ENCODE peak calls at places on chromosomes 11 and 22, in four cellular contexts. Z is AG04450, K is heart right ventricle, J is transverse colon. F is an unnamed sample.

GRCh38 chr11:67438121-67438902 is 830 bp upstream of the PTPRCAP start:
- DNase-seq in Z (no peak), K (no peak), J (peak; percentile 76), F (peak; percentile 93)

GRCh38 chr11:108496643-108497256 is 1.4 kb downstream of the POGLUT3 start:
- DNase-seq in Z (no peak), K (no peak), J (no peak), F (no peak)

GRCh38 chr11:2426826-2427521 is 17.3 kb downstream of the TRPM5 start:
- DNase-seq in Z (no peak), K (peak; percentile 7), J (peak; percentile 76), F (no peak)

GRCh38 chr11:87423161-87423560 is 385.4 kb downstream of the TMEM135 start:
- DNase-seq in Z (no peak), K (no peak), J (no peak), F (no peak)

GRCh38 chr11:40337118-40337517 is 1122.3 kb downstream of the LRRC4C start:
- DNase-seq in Z (peak; percentile 3), K (no peak), J (no peak), F (no peak)

GRCh38 chr11:128663824-128664223 is 30.0 kb upstream of the FLI1 start:
- DNase-seq in Z (no peak), K (no peak), J (no peak), F (no peak)

GRCh38 chr11:78194490-78194889 is 5.8 kb downstream of the USP35 start:
- DNase-seq in Z (no peak), K (no peak), J (no peak), F (no peak)

GRCh38 chr11:88435405-88435804 is 97.9 kb upstream of the CTSC start:
- DNase-seq in Z (no peak), K (no peak), J (no peak), F (no peak)

GRCh38 chr11:120186799-120187591 is 23.8 kb upstream of the OAF start:
- DNase-seq in Z (no peak), K (no peak), J (peak; percentile 73), F (peak; percentile 35)

GRCh38 chr11:120945042-120945441 is 78.9 kb upstream of the TBCEL start:
- DNase-seq in Z (no peak), K (no peak), J (no peak), F (no peak)

GRCh38 chr11:46170797-46171196 is 49.5 kb upstream of the PHF21A start:
- DNase-seq in Z (no peak), K (no peak), J (no peak), F (no peak)

GRCh38 chr11:10640308-10640707 is 53.2 kb downstream of the IRAG1 start:
- DNase-seq in Z (no peak), K (no peak), J (no peak), F (no peak)

GRCh38 chr11:74550991-74551753 is 41.2 kb upstream of the POLD3 start:
- DNase-seq in Z (no peak), K (no peak), J (no peak), F (no peak)

GRCh38 chr22:32562916-32563315 is 88.3 kb downstream of the FBXO7 start:
- DNase-seq in Z (no peak), K (no peak), J (no peak), F (no peak)

GRCh38 chr11:86538223-86538548 is 134.2 kb downstream of the ME3 start:
- DNase-seq in Z (no peak), K (no peak), J (no peak), F (no peak)

GRCh38 chr22:17115927-17116326 is 5.2 kb downstream of the TMEM121B start:
- DNase-seq in Z (no peak), K (no peak), J (no peak), F (no peak)

GRCh38 chr11:62444271-62444833 is 25.5 kb downstream of the SCGB1A1 start:
- DNase-seq in Z (peak; percentile 38), K (peak; percentile 79), J (peak; percentile 65), F (peak; percentile 36)

GRCh38 chr11:119427279-119427678 is 4.3 kb upstream of the THY1 start:
- DNase-seq in Z (no peak), K (no peak), J (no peak), F (no peak)

GRCh38 chr11:102305352-102306047 is 11.8 kb upstream of the BIRC3 start:
- DNase-seq in Z (no peak), K (no peak), J (no peak), F (no peak)

GRCh38 chr11:85718991-85719807 is 33.2 kb upstream of the CCDC89 start:
- DNase-seq in Z (peak; percentile 97), K (peak; percentile 20), J (no peak), F (no peak)

GRCh38 chr22:46613606-46613997 is 6.6 kb upstream of the GRAMD4 start:
- DNase-seq in Z (no peak), K (no peak), J (peak; percentile 40), F (peak; percentile 64)

GRCh38 chr11:45333023-45333422 is 46.9 kb upstream of the SYT13 start:
- DNase-seq in Z (no peak), K (no peak), J (no peak), F (no peak)

GRCh38 chr11:8318536-8318935 is 54.9 kb upstream of the LMO1 start:
- DNase-seq in Z (no peak), K (no peak), J (no peak), F (peak; percentile 28)

GRCh38 chr11:10305262-10305963 is 540 bp downstream of the ADM start:
- DNase-seq in Z (no peak), K (peak; percentile 52), J (peak; percentile 51), F (peak; percentile 40)

GRCh38 chr11:92087916-92088537 is 136.6 kb upstream of the FAT3 start:
- DNase-seq in Z (no peak), K (no peak), J (no peak), F (no peak)

GRCh38 chr11:75311858-75312288 is 39.6 kb downstream of the ARRB1 start:
- DNase-seq in Z (no peak), K (peak; percentile 83), J (peak; percentile 82), F (no peak)

GRCh38 chr11:96221244-96222070 is 121.5 kb downstream of the MAML2 start:
- DNase-seq in Z (no peak), K (no peak), J (no peak), F (no peak)

GRCh38 chr11:66637557-66638176 is 836 bp upstream of the RBM4 start:
- DNase-seq in Z (no peak), K (no peak), J (no peak), F (no peak)

GRCh38 chr11:95192717-95193116 is 38.3 kb downstream of the SESN3 start:
- DNase-seq in Z (no peak), K (no peak), J (no peak), F (no peak)

GRCh38 chr11:115078461-115079438 is 400.4 kb downstream of the NXPE2 start:
- DNase-seq in Z (no peak), K (no peak), J (no peak), F (no peak)

GRCh38 chr11:6629573-6629891 is 10.3 kb upstream of the TPP1 start:
- DNase-seq in Z (no peak), K (no peak), J (no peak), F (no peak)

GRCh38 chr11:120273432-120273831 is 33.5 kb downstream of the POU2F3 start:
- DNase-seq in Z (no peak), K (no peak), J (no peak), F (no peak)

DNA sequence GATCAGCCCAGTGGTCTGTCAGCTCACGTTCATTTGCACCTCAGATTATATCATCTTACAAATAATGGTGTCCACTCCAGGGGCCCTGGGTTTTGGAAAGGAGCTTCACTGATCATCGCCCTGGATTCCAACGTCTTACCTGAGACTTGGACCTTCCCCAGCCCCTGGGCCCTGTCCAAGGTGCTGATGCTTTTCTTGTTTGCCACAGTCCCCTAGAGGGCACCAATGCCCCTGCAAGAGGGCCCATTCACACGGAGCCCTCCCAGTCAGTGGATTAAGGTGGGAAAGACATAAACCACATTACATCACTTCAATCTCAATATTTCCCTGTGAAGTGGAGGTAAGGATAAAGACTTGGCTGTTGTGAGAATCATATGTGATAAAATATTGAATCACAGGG is 167.2 kb downstream of the BUD13 start:
- DNase-seq in Z (no peak), K (no peak), J (peak; percentile 19), F (peak; percentile 65)
- TF ChIP-seq CTCF in Z (peak; percentile 34), K (no peak), J (peak; percentile 23), F (no peak)

DNA sequence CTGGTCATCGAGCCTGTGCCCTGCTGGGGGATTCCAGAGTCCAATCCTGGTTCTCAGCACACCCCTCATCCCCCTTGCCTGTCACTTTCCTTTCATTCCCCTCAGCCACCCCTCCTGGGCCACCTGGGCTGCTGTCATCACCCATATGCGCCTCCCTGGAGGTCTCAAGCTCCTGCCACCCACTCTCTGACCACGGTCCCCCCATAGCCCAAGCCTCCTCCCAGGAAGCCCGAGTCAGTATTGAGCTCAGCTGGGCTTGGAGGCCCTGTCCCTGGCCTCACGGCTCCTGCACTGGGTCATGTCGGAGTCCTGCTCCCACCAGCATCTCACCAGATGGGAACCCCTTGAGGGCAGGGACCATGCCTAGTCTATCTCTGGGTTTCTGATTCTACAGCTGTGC is 44.6 kb downstream of the NFAM1 start:
- DNase-seq in Z (no peak), K (no peak), J (no peak), F (no peak)
- TF ChIP-seq CTCF in Z (no peak), K (no peak), J (no peak), F (no peak)

GRCh38 chr11:58068640-58069039 is 37.9 kb downstream of the OR6Q1 start:
- DNase-seq in Z (no peak), K (no peak), J (no peak), F (no peak)
- TF ChIP-seq CTCF in Z (no peak), K (no peak), J (no peak), F (no peak)

GRCh38 chr11:64318694-64319420 is 936 bp downstream of the PRDX5 start:
- DNase-seq in Z (no peak), K (no peak), J (peak; percentile 41), F (no peak)

GRCh38 chr11:64320556-64320955 is 2.6 kb downstream of the PRDX5 start:
- DNase-seq in Z (no peak), K (no peak), J (no peak), F (no peak)

GRCh38 chr11:64317325-64317960 is at the start of gene TRMT112:
- DNase-seq in Z (peak; percentile 92), K (peak; percentile 91), J (peak; percentile 96), F (peak; percentile 98)

GRCh38 chr11:64319421-64319761 is 1.5 kb downstream of the PRDX5 start:
- DNase-seq in Z (no peak), K (no peak), J (peak; percentile 28), F (no peak)

GRCh38 chr11:64317961-64318693 is at the start of gene PRDX5:
- DNase-seq in Z (peak; percentile 85), K (peak; percentile 97), J (peak; percentile 97), F (peak; percentile 93)
- TF ChIP-seq CTCF in Z (peak; percentile 12), K (peak; percentile 42), J (peak; percentile 32), F (peak; percentile 24)

GRCh38 chr22:37752189-37753061 is 55.3 kb upstream of the GCAT start:
- DNase-seq in Z (peak; percentile 47), K (peak; percentile 94), J (peak; percentile 89), F (no peak)
- TF ChIP-seq CTCF in Z (peak; percentile 37), K (peak; percentile 17), J (peak; percentile 41), F (no peak)

DNA sequence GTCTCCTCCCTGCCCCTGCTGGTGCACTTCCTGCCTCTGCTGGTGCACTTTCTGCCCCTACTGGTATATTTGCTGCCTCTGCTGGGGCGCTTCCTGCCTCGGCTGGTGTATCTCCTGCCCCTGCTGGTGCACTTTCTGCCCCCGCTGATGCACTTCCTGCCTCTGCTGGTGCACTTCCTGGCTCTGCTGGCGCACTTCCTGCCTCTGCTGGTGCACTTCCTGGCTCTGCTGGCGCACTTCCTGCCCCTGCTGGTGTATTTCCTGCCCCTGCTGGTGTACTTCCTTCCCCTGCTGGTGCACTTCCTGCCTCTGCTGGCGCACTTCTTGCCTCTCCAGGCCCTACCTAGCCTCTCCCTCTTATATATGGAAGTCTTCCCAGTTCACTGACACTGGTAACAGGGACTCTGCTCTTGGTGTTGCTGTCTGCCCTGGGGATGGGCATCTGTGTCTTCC is 10.1 kb downstream of the MTFP1 start:
- DNase-seq in Z (no peak), K (no peak), J (peak; percentile 65), F (peak; percentile 93)
- TF ChIP-seq CTCF in Z (no peak), K (no peak), J (no peak), F (peak; percentile 64)

GRCh38 chr22:21917206-21917958 is 35.3 kb downstream of the PPM1F start:
- DNase-seq in Z (no peak), K (no peak), J (no peak), F (no peak)
- TF ChIP-seq CTCF in Z (no peak), K (no peak), J (no peak), F (no peak)